ENCODE peak calls at places on chromosomes 13 and 19, in eight cellular contexts. One of them, this sample, is unnamed.

GRCh38 chr19:13506550-13506878 is 235 bp upstream of the CACNA1A start:
- DNase-seq in tibial nerve: no peak
- DNase-seq in AG10803: peak; percentile 62
- DNase-seq in esophagus squamous epithelium: no peak
- DNase-seq in left lung: no peak
- DNase-seq in cardiac muscle cell: peak; percentile 48
- DNase-seq in Peyer's patch: no peak
- DNase-seq in HAP-1: no peak
- DNase-seq in this sample: no peak

GRCh38 chr19:5436101-5436947 is 18.9 kb upstream of the ZNRF4 start:
- DNase-seq in tibial nerve: no peak
- DNase-seq in AG10803: peak; percentile 78
- DNase-seq in esophagus squamous epithelium: no peak
- DNase-seq in left lung: peak; percentile 35
- DNase-seq in cardiac muscle cell: peak; percentile 78
- DNase-seq in Peyer's patch: no peak
- DNase-seq in HAP-1: peak; percentile 81
- DNase-seq in this sample: peak; percentile 21

GRCh38 chr19:3463039-3463958 is 17.0 kb downstream of the SMIM24 start:
- DNase-seq in tibial nerve: no peak
- DNase-seq in AG10803: no peak
- DNase-seq in esophagus squamous epithelium: no peak
- DNase-seq in left lung: no peak
- DNase-seq in cardiac muscle cell: no peak
- DNase-seq in Peyer's patch: no peak
- DNase-seq in HAP-1: no peak
- DNase-seq in this sample: no peak

GRCh38 chr19:3450796-3451411 is 29.4 kb downstream of the SMIM24 start:
- DNase-seq in tibial nerve: no peak
- DNase-seq in AG10803: peak; percentile 99
- DNase-seq in esophagus squamous epithelium: no peak
- DNase-seq in left lung: peak; percentile 82
- DNase-seq in cardiac muscle cell: peak; percentile 100
- DNase-seq in Peyer's patch: peak; percentile 71
- DNase-seq in HAP-1: no peak
- DNase-seq in this sample: no peak

GRCh38 chr13:110109910-110110309 is 197.0 kb downstream of the COL4A1 start:
- DNase-seq in tibial nerve: no peak
- DNase-seq in AG10803: peak; percentile 93
- DNase-seq in esophagus squamous epithelium: no peak
- DNase-seq in left lung: peak; percentile 63
- DNase-seq in cardiac muscle cell: peak; percentile 94
- DNase-seq in Peyer's patch: no peak
- DNase-seq in HAP-1: no peak
- DNase-seq in this sample: no peak

GRCh38 chr13:48730971-48731658 is 77.4 kb downstream of the CYSLTR2 start:
- DNase-seq in tibial nerve: no peak
- DNase-seq in AG10803: peak; percentile 11
- DNase-seq in esophagus squamous epithelium: no peak
- DNase-seq in left lung: no peak
- DNase-seq in cardiac muscle cell: peak; percentile 60
- DNase-seq in Peyer's patch: no peak
- DNase-seq in HAP-1: no peak
- DNase-seq in this sample: no peak

GRCh38 chr13:38346764-38347163 is 2.9 kb upstream of the UFM1 start:
- DNase-seq in tibial nerve: no peak
- DNase-seq in AG10803: no peak
- DNase-seq in esophagus squamous epithelium: no peak
- DNase-seq in left lung: no peak
- DNase-seq in cardiac muscle cell: no peak
- DNase-seq in Peyer's patch: no peak
- DNase-seq in HAP-1: no peak
- DNase-seq in this sample: no peak

GRCh38 chr19:3104708-3104983 is 10.5 kb downstream of the GNA11 start:
- DNase-seq in tibial nerve: no peak
- DNase-seq in AG10803: no peak
- DNase-seq in esophagus squamous epithelium: no peak
- DNase-seq in left lung: no peak
- DNase-seq in cardiac muscle cell: no peak
- DNase-seq in Peyer's patch: no peak
- DNase-seq in HAP-1: no peak
- DNase-seq in this sample: no peak

GRCh38 chr13:28250542-28250941 is 112.2 kb downstream of the PAN3 start:
- DNase-seq in tibial nerve: no peak
- DNase-seq in AG10803: no peak
- DNase-seq in esophagus squamous epithelium: no peak
- DNase-seq in left lung: no peak
- DNase-seq in cardiac muscle cell: no peak
- DNase-seq in Peyer's patch: no peak
- DNase-seq in HAP-1: no peak
- DNase-seq in this sample: no peak

GRCh38 chr19:19338082-19338481 is 17.5 kb downstream of the MAU2 start:
- DNase-seq in tibial nerve: no peak
- DNase-seq in AG10803: peak; percentile 38
- DNase-seq in esophagus squamous epithelium: no peak
- DNase-seq in left lung: no peak
- DNase-seq in cardiac muscle cell: no peak
- DNase-seq in Peyer's patch: no peak
- DNase-seq in HAP-1: no peak
- DNase-seq in this sample: no peak

GRCh38 chr13:31733066-31733465 is 6.3 kb upstream of the RXFP2 start:
- DNase-seq in tibial nerve: no peak
- DNase-seq in AG10803: no peak
- DNase-seq in esophagus squamous epithelium: no peak
- DNase-seq in left lung: no peak
- DNase-seq in cardiac muscle cell: peak; percentile 26
- DNase-seq in Peyer's patch: no peak
- DNase-seq in HAP-1: no peak
- DNase-seq in this sample: no peak
- H3K4me3 ChIP-seq in tibial nerve: no peak overlapping the region
- H3K4me3 ChIP-seq in AG10803: peak overlapping the region; percentile 37
- H3K4me3 ChIP-seq in esophagus squamous epithelium: no peak overlapping the region
- H3K4me3 ChIP-seq in left lung: no peak overlapping the region
- H3K4me3 ChIP-seq in cardiac muscle cell: no peak overlapping the region
- H3K4me3 ChIP-seq in Peyer's patch: no peak overlapping the region
- H3K4me3 ChIP-seq in HAP-1: no peak overlapping the region
- H3K4me3 ChIP-seq in this sample: no peak overlapping the region

DNA sequence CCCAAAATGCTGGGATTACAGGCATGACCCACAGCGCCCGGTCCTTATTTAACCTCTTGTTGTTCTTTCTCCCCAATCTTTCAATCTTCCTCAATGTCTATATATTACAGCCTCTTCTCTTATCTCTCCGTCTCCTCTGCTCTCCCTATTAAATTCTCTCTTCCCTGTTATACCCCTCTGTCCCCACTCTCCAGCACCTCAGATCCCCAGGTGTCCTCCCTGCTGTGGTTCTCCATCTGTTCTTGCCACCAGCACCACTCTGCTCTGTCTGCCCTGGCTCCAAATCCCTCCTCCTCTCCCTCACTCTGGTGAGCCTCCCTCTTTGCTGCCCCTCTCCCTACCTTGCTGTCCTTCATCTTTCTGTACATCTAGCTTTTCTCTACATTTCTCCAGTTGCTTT is 1.1 kb downstream of the ZNF600 start:
- DNase-seq in tibial nerve: no peak
- DNase-seq in AG10803: no peak
- DNase-seq in esophagus squamous epithelium: no peak
- DNase-seq in left lung: no peak
- DNase-seq in cardiac muscle cell: no peak
- DNase-seq in Peyer's patch: no peak
- DNase-seq in HAP-1: no peak
- DNase-seq in this sample: no peak
- H3K4me3 ChIP-seq in tibial nerve: no peak overlapping the region
- H3K4me3 ChIP-seq in AG10803: no peak overlapping the region
- H3K4me3 ChIP-seq in esophagus squamous epithelium: peak overlapping the region; percentile 77
- H3K4me3 ChIP-seq in left lung: no peak overlapping the region
- H3K4me3 ChIP-seq in cardiac muscle cell: peak overlapping the region; percentile 79
- H3K4me3 ChIP-seq in Peyer's patch: peak overlapping the region; percentile 88
- H3K4me3 ChIP-seq in HAP-1: no peak overlapping the region
- H3K4me3 ChIP-seq in this sample: peak overlapping the region; percentile 87

DNA sequence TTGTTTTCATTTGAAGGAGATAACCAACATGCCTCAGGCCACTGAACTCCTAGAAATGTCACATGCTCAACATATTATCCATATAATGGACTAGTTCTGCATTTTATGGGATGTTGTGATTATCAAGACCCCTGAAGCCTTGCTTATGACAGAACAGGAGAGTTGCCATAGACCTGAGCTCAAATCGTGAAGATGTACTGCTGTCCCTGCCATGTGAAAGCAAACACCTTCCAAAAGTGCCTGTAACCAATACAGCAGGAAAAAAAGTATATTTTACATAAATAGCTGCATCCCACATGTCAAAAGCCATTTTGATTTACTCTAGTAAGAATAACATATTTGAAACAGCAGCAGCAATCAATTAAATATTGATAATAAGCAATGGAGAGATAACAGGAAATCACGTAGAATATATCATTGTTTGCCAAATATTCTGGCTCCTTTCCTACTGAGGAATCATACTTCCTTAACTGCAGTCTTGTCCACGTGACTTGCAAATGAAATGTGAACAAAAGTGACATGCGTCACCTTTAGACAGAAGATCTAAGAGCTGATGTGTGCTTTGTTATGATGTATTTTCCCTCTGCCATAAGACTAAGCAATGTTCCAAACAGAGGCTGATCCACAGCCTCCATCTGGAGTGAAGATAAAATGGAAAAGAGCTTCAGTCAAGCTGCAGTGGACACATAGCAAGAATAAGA is 33.5 kb downstream of the SLC25A30 start:
- DNase-seq in tibial nerve: no peak
- DNase-seq in AG10803: no peak
- DNase-seq in esophagus squamous epithelium: no peak
- DNase-seq in left lung: no peak
- DNase-seq in cardiac muscle cell: no peak
- DNase-seq in Peyer's patch: no peak
- DNase-seq in HAP-1: no peak
- DNase-seq in this sample: no peak
- H3K4me3 ChIP-seq in tibial nerve: no peak overlapping the region
- H3K4me3 ChIP-seq in AG10803: no peak overlapping the region
- H3K4me3 ChIP-seq in esophagus squamous epithelium: no peak overlapping the region
- H3K4me3 ChIP-seq in left lung: no peak overlapping the region
- H3K4me3 ChIP-seq in cardiac muscle cell: no peak overlapping the region
- H3K4me3 ChIP-seq in Peyer's patch: no peak overlapping the region
- H3K4me3 ChIP-seq in HAP-1: no peak overlapping the region
- H3K4me3 ChIP-seq in this sample: no peak overlapping the region

GRCh38 chr19:51948979-51949378 is 21.7 kb downstream of the ZNF613 start:
- DNase-seq in tibial nerve: no peak
- DNase-seq in AG10803: peak; percentile 33
- DNase-seq in esophagus squamous epithelium: no peak
- DNase-seq in left lung: peak; percentile 42
- DNase-seq in cardiac muscle cell: peak; percentile 55
- DNase-seq in Peyer's patch: no peak
- DNase-seq in HAP-1: no peak
- DNase-seq in this sample: peak; percentile 8
- H3K4me3 ChIP-seq in tibial nerve: no peak overlapping the region
- H3K4me3 ChIP-seq in AG10803: peak overlapping the region; percentile 47
- H3K4me3 ChIP-seq in esophagus squamous epithelium: no peak overlapping the region
- H3K4me3 ChIP-seq in left lung: peak overlapping the region; percentile 15
- H3K4me3 ChIP-seq in cardiac muscle cell: no peak overlapping the region
- H3K4me3 ChIP-seq in Peyer's patch: no peak overlapping the region
- H3K4me3 ChIP-seq in HAP-1: no peak overlapping the region
- H3K4me3 ChIP-seq in this sample: no peak overlapping the region

DNA sequence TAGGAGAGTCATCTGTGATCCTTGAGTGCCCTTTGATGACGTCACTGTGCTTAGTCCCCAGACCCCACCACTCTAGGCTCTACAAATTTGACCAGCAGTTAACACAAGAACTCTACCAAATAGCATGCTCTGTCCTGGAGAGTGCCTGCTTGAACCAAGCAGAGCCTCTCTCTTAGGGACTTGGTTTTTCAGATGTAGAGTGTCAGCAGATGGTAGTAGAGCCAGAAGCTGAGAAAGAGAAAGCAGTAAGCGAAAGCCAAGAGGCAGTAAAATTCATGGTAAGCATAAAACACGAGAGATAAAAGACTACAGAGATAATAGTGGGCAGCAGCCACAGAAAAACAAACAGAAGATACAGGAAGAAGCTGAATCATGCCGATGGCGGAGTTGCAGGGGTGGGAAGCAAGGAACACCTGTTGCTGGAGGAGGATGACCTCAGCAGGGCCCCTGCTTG is 193.3 kb downstream of the SLC7A1 start:
- DNase-seq in tibial nerve: no peak
- DNase-seq in AG10803: no peak
- DNase-seq in esophagus squamous epithelium: no peak
- DNase-seq in left lung: no peak
- DNase-seq in cardiac muscle cell: peak; percentile 4
- DNase-seq in Peyer's patch: no peak
- DNase-seq in HAP-1: no peak
- DNase-seq in this sample: no peak
- H3K4me3 ChIP-seq in tibial nerve: no peak overlapping the region
- H3K4me3 ChIP-seq in AG10803: no peak overlapping the region
- H3K4me3 ChIP-seq in esophagus squamous epithelium: no peak overlapping the region
- H3K4me3 ChIP-seq in left lung: no peak overlapping the region
- H3K4me3 ChIP-seq in cardiac muscle cell: no peak overlapping the region
- H3K4me3 ChIP-seq in Peyer's patch: no peak overlapping the region
- H3K4me3 ChIP-seq in HAP-1: no peak overlapping the region
- H3K4me3 ChIP-seq in this sample: no peak overlapping the region

DNA sequence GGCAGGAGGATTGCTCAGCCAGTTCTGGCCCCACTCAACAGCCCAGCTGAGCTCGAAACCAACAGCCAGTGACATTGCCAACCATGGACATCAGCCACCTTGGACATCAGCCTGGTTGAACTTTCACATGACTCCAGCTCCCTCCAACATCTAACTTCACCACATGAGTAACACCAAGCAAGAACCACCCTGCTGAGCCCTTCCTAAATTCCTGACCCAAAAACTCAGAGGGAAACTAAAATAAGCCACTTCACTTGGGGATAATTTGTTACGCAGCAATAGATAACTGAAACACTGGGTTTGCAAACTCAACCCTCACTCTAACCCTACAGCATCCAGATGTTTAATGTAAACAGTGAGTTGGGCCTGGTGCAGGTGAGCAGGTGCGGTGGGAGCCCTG is 10.7 kb upstream of the LRFN3 start:
- DNase-seq in tibial nerve: no peak
- DNase-seq in AG10803: no peak
- DNase-seq in esophagus squamous epithelium: no peak
- DNase-seq in left lung: no peak
- DNase-seq in cardiac muscle cell: no peak
- DNase-seq in Peyer's patch: no peak
- DNase-seq in HAP-1: no peak
- DNase-seq in this sample: no peak
- H3K4me3 ChIP-seq in tibial nerve: no peak overlapping the region
- H3K4me3 ChIP-seq in AG10803: no peak overlapping the region
- H3K4me3 ChIP-seq in esophagus squamous epithelium: no peak overlapping the region
- H3K4me3 ChIP-seq in left lung: no peak overlapping the region
- H3K4me3 ChIP-seq in cardiac muscle cell: no peak overlapping the region
- H3K4me3 ChIP-seq in Peyer's patch: no peak overlapping the region
- H3K4me3 ChIP-seq in HAP-1: no peak overlapping the region
- H3K4me3 ChIP-seq in this sample: no peak overlapping the region

GRCh38 chr19:51595190-51595589 is 24.1 kb downstream of the ZNF175 start:
- DNase-seq in tibial nerve: no peak
- DNase-seq in AG10803: no peak
- DNase-seq in esophagus squamous epithelium: no peak
- DNase-seq in left lung: no peak
- DNase-seq in cardiac muscle cell: no peak
- DNase-seq in Peyer's patch: no peak
- DNase-seq in HAP-1: no peak
- DNase-seq in this sample: no peak
- H3K4me3 ChIP-seq in tibial nerve: no peak overlapping the region
- H3K4me3 ChIP-seq in AG10803: peak overlapping the region; percentile 83
- H3K4me3 ChIP-seq in esophagus squamous epithelium: peak overlapping the region; percentile 68
- H3K4me3 ChIP-seq in left lung: peak overlapping the region; percentile 62
- H3K4me3 ChIP-seq in cardiac muscle cell: no peak overlapping the region
- H3K4me3 ChIP-seq in Peyer's patch: peak overlapping the region; percentile 60
- H3K4me3 ChIP-seq in HAP-1: no peak overlapping the region
- H3K4me3 ChIP-seq in this sample: peak overlapping the region; percentile 83

This sample was measured in GM06990.